ENCODE peak calls at places on chromosome X, in nine cellular contexts. G, F, V, Z, S, T, D, W and M are unnamed samples. For H3K36me3, the result is how much of the 10 kb centered on the place peaks cover.

GRCh38 chrX:19381326-19381725 is 37.6 kb downstream of the PDHA1 start:
- DNase-seq in V (no peak), Z (no peak), S (no peak), W (no peak), G (no peak), D (no peak), F (no peak), T (no peak), M (no peak)

GRCh38 chrX:41384041-41384705 is 50.2 kb downstream of the DDX3X start:
- DNase-seq in T (no peak), V (peak), S (peak), F (peak), D (peak), G (peak), W (peak), Z (peak), M (no peak)

GRCh38 chrX:11386001-11386523 is 92.8 kb downstream of the AMELX start:
- DNase-seq in S (peak), T (no peak), F (no peak), D (peak), V (no peak), Z (no peak), W (peak), G (no peak), M (peak)

GRCh38 chrX:6163761-6164160 is 64.9 kb downstream of the NLGN4X start:
- DNase-seq in Z (no peak), S (no peak), F (no peak), T (no peak), V (no peak), D (no peak), W (no peak), G (no peak), M (no peak)

GRCh38 chrX:7132335-7133035 is 15.0 kb upstream of the STS start:
- DNase-seq in D (no peak), G (peak), Z (peak), F (peak), S (peak), W (peak), T (peak), V (peak), M (peak)

GRCh38 chrX:75038925-75039324 is 113.7 kb upstream of the NEXMIF start:
- DNase-seq in W (no peak), D (no peak), V (no peak), G (no peak), T (peak), F (peak), Z (peak), S (no peak), M (no peak)

GRCh38 chrX:101450052-101450451 is 35.2 kb upstream of the ARMCX4 start:
- DNase-seq in W (no peak), G (no peak), V (no peak), F (no peak), S (no peak), D (no peak), Z (no peak), T (no peak), M (no peak)

GRCh38 chrX:105527759-105528158 is 294.6 kb upstream of the NRK start:
- DNase-seq in G (no peak), S (no peak), F (no peak), D (no peak), V (no peak), T (no peak), Z (no peak), W (no peak), M (no peak)

GRCh38 chrX:104270916-104271512 is 16.3 kb upstream of the ESX1 start:
- DNase-seq in V (no peak), D (peak), Z (peak), S (peak), T (peak), W (peak), G (no peak), F (peak), M (no peak)

GRCh38 chrX:148929686-148930085 is 429.3 kb downstream of the AFF2 start:
- DNase-seq in D (no peak), W (no peak), F (no peak), S (no peak), G (no peak), Z (no peak), V (no peak), T (no peak), M (no peak)

GRCh38 chrX:74133156-74133796 is 170.7 kb upstream of the ZCCHC13 start:
- DNase-seq in Z (peak), S (no peak), F (peak), V (no peak), T (no peak), W (peak), D (no peak), G (no peak), M (no peak)

GRCh38 chrX:133410555-133410954 is 4.7 kb downstream of the GPC4 start:
- DNase-seq in G (no peak), F (no peak), T (no peak), V (no peak), S (no peak), D (no peak), W (no peak), Z (no peak), M (no peak)

GRCh38 chrX:80014141-80014940 is at the start of gene TBX22:
- DNase-seq in T (no peak), F (no peak), V (no peak), G (no peak), D (no peak), S (no peak), Z (no peak), W (no peak), M (no peak)

GRCh38 chrX:96764864-96765263 is 80.2 kb downstream of the DIAPH2 start:
- DNase-seq in S (no peak), V (no peak), F (no peak), G (no peak), D (no peak), W (no peak), Z (no peak), T (no peak), M (no peak)

GRCh38 chrX:2629316-2630168 is 61.6 kb upstream of the CD99 start:
- DNase-seq in S (no peak), F (no peak), G (no peak), Z (no peak), V (no peak), T (no peak), W (no peak), D (no peak), M (no peak)
- H3K36me3 ChIP-seq in S (under half), F (under half), G (under half), Z (under half), V (under half), T (under half), W (under half), D (under half), M (under half)

GRCh38 chrX:34521563-34521962 is 135.5 kb downstream of the TMEM47 start:
- DNase-seq in F (no peak), G (no peak), S (no peak), Z (no peak), V (no peak), W (no peak), D (no peak), T (no peak), M (no peak)
- TF ChIP-seq CTCF in F (no peak), G (no peak), S (peak), Z (no peak), V (no peak), W (peak), D (no peak), T (peak), M (peak)

GRCh38 chrX:109350621-109351020 is 131.3 kb downstream of the GUCY2F start:
- DNase-seq in Z (no peak), T (no peak), W (no peak), D (no peak), V (no peak), S (no peak), F (no peak), G (no peak), M (no peak)
- H3K36me3 ChIP-seq in Z (under half), T (under half), W (under half), D (under half), V (under half), S (under half), F (under half), G (under half), M (under half)

DNA sequence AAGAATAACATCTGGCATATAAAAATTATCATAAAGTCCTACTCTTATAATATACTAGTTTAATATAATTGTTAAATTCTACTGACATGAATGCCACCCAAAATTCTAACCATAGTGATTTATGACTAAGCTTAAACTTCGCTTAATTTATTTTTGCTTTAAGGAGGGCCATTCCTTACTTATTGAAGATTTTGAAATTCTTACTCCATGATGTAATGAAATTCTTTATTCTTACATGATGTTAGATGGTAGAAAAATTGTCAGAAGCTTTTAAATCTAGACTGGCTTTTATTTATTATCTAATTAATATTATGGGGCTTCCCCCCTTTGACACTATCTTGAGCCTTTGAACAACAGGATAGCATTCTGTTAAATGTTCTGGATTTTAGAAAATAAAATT is 19.5 kb upstream of the SUPT20HL2 start:
- DNase-seq in G (no peak), F (no peak), T (no peak), V (no peak), S (no peak), Z (no peak), W (no peak), D (no peak), M (no peak)
- TF ChIP-seq CTCF in G (no peak), F (no peak), T (no peak), V (no peak), S (no peak), Z (no peak), W (no peak), D (no peak), M (no peak)

DNA sequence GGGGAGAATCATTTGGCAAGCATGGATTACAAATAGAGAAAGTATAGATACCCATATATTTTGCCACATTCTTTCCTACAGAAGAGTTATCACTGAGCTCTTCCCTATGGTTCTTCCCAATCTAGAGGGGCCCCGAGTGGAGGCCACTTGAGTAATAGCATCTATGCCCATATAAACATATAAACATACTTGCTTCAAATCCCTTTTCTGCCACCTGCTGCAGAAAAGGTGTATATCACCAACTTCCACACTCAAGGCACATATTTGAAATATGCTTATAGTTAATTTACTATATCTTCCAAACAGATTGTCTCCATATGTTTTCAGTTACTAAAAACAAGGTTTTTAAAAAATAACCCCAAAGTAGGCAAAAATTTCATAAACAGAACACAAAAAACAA is 642.8 kb upstream of the DIPK2B start:
- DNase-seq in T (no peak), F (no peak), S (no peak), W (no peak), V (no peak), Z (peak), D (no peak), G (no peak), M (no peak)
- H3K36me3 ChIP-seq in T (under half), F (under half), S (under half), W (under half), V (under half), Z (under half), D (under half), G (under half), M (under half)

DNA sequence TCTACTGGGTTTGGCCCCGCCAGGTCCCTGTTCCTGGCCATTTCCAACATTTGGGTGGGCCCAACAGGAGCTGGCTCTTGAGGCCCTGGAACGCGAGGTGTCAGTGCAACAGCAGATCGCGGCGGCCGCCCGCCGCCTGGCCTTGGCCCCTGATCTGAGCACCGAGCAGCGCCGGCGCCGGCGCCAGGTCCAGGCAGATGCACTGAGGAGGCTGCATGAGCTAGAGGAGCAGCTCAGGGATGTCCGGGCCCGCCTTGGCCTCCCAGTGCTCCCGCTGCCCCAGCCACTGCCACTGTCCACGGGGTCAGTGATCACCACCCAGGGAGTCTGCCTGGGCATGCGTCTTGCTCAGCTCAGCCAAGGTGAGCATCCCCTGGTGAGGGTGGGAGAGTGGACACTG is 5.5 kb downstream of the CCDC120 start:
- DNase-seq in Z (no peak), D (no peak), T (no peak), G (no peak), F (no peak), V (no peak), W (no peak), S (no peak), M (no peak)
- TF ChIP-seq CTCF in Z (no peak), D (no peak), T (no peak), G (no peak), F (no peak), V (no peak), W (no peak), S (no peak), M (no peak)

GRCh38 chrX:12825801-12826200 is 34.6 kb downstream of the PRPS2 start:
- DNase-seq in T (no peak), D (no peak), S (peak), W (no peak), F (peak), Z (no peak), V (no peak), G (no peak), M (no peak)

GRCh38 chrX:12824944-12825343 is 33.7 kb downstream of the PRPS2 start:
- DNase-seq in T (no peak), Z (peak), D (no peak), F (no peak), G (no peak), V (no peak), W (no peak), S (peak), M (no peak)

GRCh38 chrX:12819231-12819630 is 28.0 kb downstream of the PRPS2 start:
- DNase-seq in F (peak), G (no peak), D (no peak), Z (no peak), W (no peak), V (no peak), T (no peak), S (no peak), M (no peak)

DNA sequence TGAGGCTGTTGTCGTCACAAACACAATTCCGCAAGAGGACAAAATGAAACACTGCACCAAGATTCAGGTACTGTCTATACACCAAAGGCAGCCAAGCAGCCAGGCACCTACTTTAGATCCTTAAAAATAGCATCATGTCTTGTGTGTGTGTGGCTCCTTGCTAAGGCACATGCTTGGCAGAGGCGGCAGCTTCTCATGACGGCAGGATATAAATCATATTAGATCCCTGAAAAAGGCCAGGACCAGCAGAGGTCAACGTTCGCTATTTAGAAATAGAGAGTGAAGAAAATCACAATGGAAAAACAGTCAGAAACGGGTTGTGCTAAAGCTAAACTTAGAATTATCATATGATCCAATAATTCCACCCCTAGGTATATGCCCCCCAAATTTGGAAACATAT is 29.5 kb downstream of the PRPS2 start:
- DNase-seq in Z (no peak), V (no peak), D (no peak), F (no peak), S (no peak), T (no peak), W (no peak), G (no peak), M (no peak)
- H3K36me3 ChIP-seq in Z (under half), V (under half), D (under half), F (under half), S (under half), T (under half), W (under half), G (under half), M (under half)

GRCh38 chrX:71586929-71587328 is 8.7 kb downstream of the GCNA start:
- DNase-seq in W (peak), D (no peak), F (no peak), G (no peak), Z (peak), S (no peak), T (no peak), V (no peak), M (no peak)
- TF ChIP-seq CTCF in W (no peak), D (no peak), F (no peak), G (no peak), Z (no peak), S (no peak), T (no peak), V (no peak), M (no peak)

GRCh38 chrX:13764284-13764683 is 29.7 kb downstream of the OFD1 start:
- DNase-seq in D (no peak), S (no peak), W (no peak), Z (no peak), V (no peak), F (no peak), T (peak), G (no peak), M (no peak)

GRCh38 chrX:13764765-13765164 is 30.2 kb downstream of the OFD1 start:
- DNase-seq in V (no peak), W (peak), S (no peak), Z (no peak), D (no peak), T (peak), G (no peak), F (no peak), M (no peak)

GRCh38 chrX:13768939-13769338 is 34.4 kb downstream of the OFD1 start:
- DNase-seq in T (no peak), V (no peak), Z (no peak), D (no peak), S (no peak), G (no peak), F (no peak), W (no peak), M (no peak)

GRCh38 chrX:13774696-13775095 is 40.1 kb downstream of the OFD1 start:
- DNase-seq in W (no peak), G (no peak), S (no peak), Z (no peak), F (no peak), D (no peak), V (no peak), T (no peak), M (no peak)

DNA sequence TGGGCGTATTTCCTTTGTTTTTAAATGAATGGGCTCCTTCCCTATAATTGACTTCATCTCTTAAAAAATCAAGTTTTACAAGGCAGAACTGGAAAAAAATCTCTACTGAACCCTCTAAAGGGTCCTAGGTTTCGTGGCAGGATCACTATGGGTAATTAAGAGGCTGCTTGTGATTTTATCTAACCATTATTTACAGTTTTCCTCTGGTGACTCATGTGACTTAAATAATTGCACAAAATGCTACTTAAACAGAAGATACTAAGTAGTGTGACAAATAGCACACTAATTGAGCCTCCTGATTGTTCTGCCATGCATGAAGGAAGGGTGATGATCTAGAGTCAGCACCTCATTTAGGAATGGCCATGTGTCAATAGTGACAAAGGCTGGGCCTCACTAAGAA is 35.5 kb downstream of the OFD1 start:
- DNase-seq in F (no peak), W (no peak), Z (no peak), S (no peak), V (no peak), T (no peak), D (no peak), G (no peak), M (no peak)
- H3K36me3 ChIP-seq in F (under half), W (under half), Z (under half), S (under half), V (under half), T (half or more), D (under half), G (under half), M (under half)

GRCh38 chrX:24325231-24325630 is 11.4 kb upstream of the SUPT20HL2 start:
- DNase-seq in T (no peak), F (no peak), Z (no peak), V (no peak), G (no peak), S (no peak), W (no peak), D (no peak), M (no peak)

GRCh38 chrX:24317567-24317966 is 3.7 kb upstream of the SUPT20HL2 start:
- DNase-seq in F (no peak), S (no peak), G (no peak), V (no peak), T (no peak), D (no peak), W (no peak), Z (no peak), M (no peak)

DNA sequence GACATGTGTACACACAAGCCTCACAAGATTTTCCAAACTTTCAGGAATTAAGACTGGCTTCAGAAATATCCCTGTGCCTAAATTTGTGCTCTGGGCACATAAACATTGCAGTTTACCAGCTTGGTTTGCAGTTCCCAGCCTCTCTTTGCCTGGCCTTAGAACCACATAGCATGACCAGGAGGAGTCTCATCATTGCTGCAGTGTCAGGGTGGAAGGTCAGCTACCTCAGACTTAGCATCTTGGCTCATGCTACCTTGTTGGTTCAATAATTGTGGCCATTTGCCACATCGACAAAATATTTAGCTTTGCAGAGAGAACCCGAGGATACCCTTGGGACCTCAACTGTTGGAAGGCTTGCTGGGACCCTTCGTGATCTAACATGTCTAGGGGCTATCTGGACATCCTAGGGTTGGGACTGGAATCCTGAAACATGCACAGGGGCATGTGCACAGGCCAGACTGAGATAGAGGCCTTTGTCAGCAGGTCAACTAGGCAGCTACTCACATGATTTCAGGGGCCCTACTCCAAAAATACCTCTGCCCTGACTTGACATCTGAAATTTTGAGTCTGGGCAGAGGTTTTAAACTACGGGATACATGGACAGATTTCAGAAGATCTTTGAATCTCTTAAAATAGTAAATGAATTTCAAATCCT is 8.0 kb upstream of the SUPT20HL2 start:
- DNase-seq in F (no peak), Z (no peak), D (no peak), T (no peak), V (no peak), S (no peak), G (no peak), W (no peak), M (no peak)
- TF ChIP-seq CTCF in F (no peak), Z (no peak), D (no peak), T (no peak), V (no peak), S (no peak), G (no peak), W (no peak), M (no peak)